ENCODE peak calls at places on chromosome 1, in five cellular contexts. One of them, this sample, is unnamed.

GRCh38 chr1:206982216-206982615 is 12.0 kb upstream of the FCAMR start:
- DNase-seq in A549: peak
- DNase-seq in nephron progenitor cell: peak
- DNase-seq in natural killer cell: peak
- DNase-seq in esophagus squamous epithelium: no peak
- DNase-seq in this sample: peak

GRCh38 chr1:40092811-40093617 is 4.0 kb downstream of the PPT1 start:
- DNase-seq in A549: no peak
- DNase-seq in natural killer cell: no peak
- DNase-seq in esophagus squamous epithelium: no peak
- DNase-seq in nephron progenitor cell: no peak
- DNase-seq in this sample: no peak

GRCh38 chr1:232704256-232704655 is 74.3 kb upstream of the SIPA1L2 start:
- DNase-seq in esophagus squamous epithelium: no peak
- DNase-seq in nephron progenitor cell: no peak
- DNase-seq in natural killer cell: no peak
- DNase-seq in A549: no peak
- DNase-seq in this sample: no peak

GRCh38 chr1:160307455-160307854 is 22.5 kb upstream of the PEX19 start:
- DNase-seq in natural killer cell: no peak
- DNase-seq in nephron progenitor cell: no peak
- DNase-seq in esophagus squamous epithelium: no peak
- DNase-seq in A549: no peak
- DNase-seq in this sample: no peak

GRCh38 chr1:221439008-221439733 is 302.7 kb downstream of the DUSP10 start:
- DNase-seq in A549: peak
- DNase-seq in natural killer cell: no peak
- DNase-seq in esophagus squamous epithelium: no peak
- DNase-seq in nephron progenitor cell: no peak
- DNase-seq in this sample: no peak

GRCh38 chr1:198287916-198288315 is 131.1 kb downstream of the NEK7 start:
- DNase-seq in natural killer cell: no peak
- DNase-seq in A549: no peak
- DNase-seq in nephron progenitor cell: no peak
- DNase-seq in esophagus squamous epithelium: no peak
- DNase-seq in this sample: no peak

GRCh38 chr1:153547560-153548551 is 1.2 kb downstream of the S100A3 start:
- DNase-seq in nephron progenitor cell: no peak
- DNase-seq in natural killer cell: no peak
- DNase-seq in esophagus squamous epithelium: no peak
- DNase-seq in A549: no peak
- DNase-seq in this sample: no peak

GRCh38 chr1:73736125-73736524 is 461.9 kb downstream of the LRRIQ3 start:
- DNase-seq in A549: no peak
- DNase-seq in natural killer cell: no peak
- DNase-seq in nephron progenitor cell: no peak
- DNase-seq in esophagus squamous epithelium: no peak
- DNase-seq in this sample: no peak

GRCh38 chr1:37989381-37989930 is 366 bp downstream of the SF3A3 start:
- DNase-seq in nephron progenitor cell: peak
- DNase-seq in esophagus squamous epithelium: no peak
- DNase-seq in natural killer cell: peak
- DNase-seq in A549: no peak
- DNase-seq in this sample: no peak

GRCh38 chr1:22673486-22674409 is 20.7 kb downstream of the C1QB start:
- DNase-seq in nephron progenitor cell: peak
- DNase-seq in natural killer cell: no peak
- DNase-seq in esophagus squamous epithelium: no peak
- DNase-seq in A549: peak
- DNase-seq in this sample: peak

GRCh38 chr1:11930571-11931445 is 3.7 kb upstream of the PLOD1 start:
- DNase-seq in natural killer cell: no peak
- DNase-seq in A549: no peak
- DNase-seq in esophagus squamous epithelium: no peak
- DNase-seq in nephron progenitor cell: no peak
- DNase-seq in this sample: no peak

GRCh38 chr1:51506537-51506936 is 12.5 kb downstream of the EPS15 start:
- DNase-seq in nephron progenitor cell: no peak
- DNase-seq in natural killer cell: no peak
- DNase-seq in esophagus squamous epithelium: no peak
- DNase-seq in A549: no peak
- DNase-seq in this sample: no peak

GRCh38 chr1:9588551-9589143 is at the start of gene TMEM201:
- DNase-seq in natural killer cell: peak
- DNase-seq in nephron progenitor cell: peak
- DNase-seq in A549: peak
- DNase-seq in esophagus squamous epithelium: peak
- DNase-seq in this sample: peak

GRCh38 chr1:171794085-171794484 is 12.6 kb downstream of the METTL13 start:
- DNase-seq in natural killer cell: no peak
- DNase-seq in nephron progenitor cell: no peak
- DNase-seq in A549: no peak
- DNase-seq in esophagus squamous epithelium: no peak
- DNase-seq in this sample: no peak

GRCh38 chr1:230312676-230313075 is 113.5 kb downstream of the PGBD5 start:
- DNase-seq in esophagus squamous epithelium: no peak
- DNase-seq in A549: no peak
- DNase-seq in natural killer cell: no peak
- DNase-seq in nephron progenitor cell: no peak
- DNase-seq in this sample: no peak

GRCh38 chr1:40421694-40422384 is 28.4 kb upstream of the ZFP69B start:
- DNase-seq in natural killer cell: no peak
- DNase-seq in nephron progenitor cell: no peak
- DNase-seq in esophagus squamous epithelium: no peak
- DNase-seq in A549: no peak
- DNase-seq in this sample: no peak

GRCh38 chr1:217681806-217682205 is 50.7 kb downstream of the SPATA17 start:
- DNase-seq in nephron progenitor cell: no peak
- DNase-seq in natural killer cell: no peak
- DNase-seq in esophagus squamous epithelium: no peak
- DNase-seq in A549: no peak
- DNase-seq in this sample: no peak

GRCh38 chr1:27970401-27970800 is 10.6 kb downstream of the XKR8 start:
- DNase-seq in esophagus squamous epithelium: no peak
- DNase-seq in natural killer cell: no peak
- DNase-seq in nephron progenitor cell: no peak
- DNase-seq in A549: no peak
- DNase-seq in this sample: no peak

GRCh38 chr1:11648732-11649158 is 5.5 kb downstream of the FBXO2 start:
- DNase-seq in nephron progenitor cell: peak
- DNase-seq in natural killer cell: peak
- DNase-seq in A549: no peak
- DNase-seq in esophagus squamous epithelium: no peak
- DNase-seq in this sample: no peak

GRCh38 chr1:160146107-160146506 is 5.3 kb upstream of the ATP1A4 start:
- DNase-seq in esophagus squamous epithelium: no peak
- DNase-seq in nephron progenitor cell: no peak
- DNase-seq in A549: no peak
- DNase-seq in natural killer cell: no peak
- DNase-seq in this sample: no peak

GRCh38 chr1:64320470-64320869 is 117.0 kb downstream of the UBE2U start:
- DNase-seq in natural killer cell: no peak
- DNase-seq in esophagus squamous epithelium: no peak
- DNase-seq in A549: peak
- DNase-seq in nephron progenitor cell: no peak
- DNase-seq in this sample: no peak

GRCh38 chr1:116737020-116737854 is 17.0 kb upstream of the CD2 start:
- DNase-seq in natural killer cell: peak
- DNase-seq in nephron progenitor cell: peak
- DNase-seq in A549: peak
- DNase-seq in esophagus squamous epithelium: no peak
- DNase-seq in this sample: peak

GRCh38 chr1:246567258-246568235 is 1.3 kb downstream of the CNST start:
- DNase-seq in natural killer cell: no peak
- DNase-seq in A549: peak
- DNase-seq in nephron progenitor cell: no peak
- DNase-seq in esophagus squamous epithelium: no peak
- DNase-seq in this sample: no peak

GRCh38 chr1:10969267-10969970 is 43.0 kb upstream of the TARDBP start:
- DNase-seq in esophagus squamous epithelium: no peak
- DNase-seq in natural killer cell: no peak
- DNase-seq in A549: no peak
- DNase-seq in nephron progenitor cell: no peak
- DNase-seq in this sample: no peak

GRCh38 chr1:169608231-169608630 is 21.7 kb downstream of the SELP start:
- DNase-seq in natural killer cell: no peak
- DNase-seq in A549: no peak
- DNase-seq in nephron progenitor cell: no peak
- DNase-seq in esophagus squamous epithelium: no peak
- DNase-seq in this sample: no peak

GRCh38 chr1:170145061-170145460 is 698 bp upstream of the NTMT2 start:
- DNase-seq in natural killer cell: no peak
- DNase-seq in nephron progenitor cell: no peak
- DNase-seq in A549: no peak
- DNase-seq in esophagus squamous epithelium: no peak
- DNase-seq in this sample: no peak

GRCh38 chr1:64675718-64676345 is 69.0 kb upstream of the RAVER2 start:
- DNase-seq in esophagus squamous epithelium: no peak
- DNase-seq in A549: peak
- DNase-seq in nephron progenitor cell: no peak
- DNase-seq in natural killer cell: no peak
- DNase-seq in this sample: no peak

GRCh38 chr1:183894290-183894565 is 89.3 kb downstream of the RGL1 start:
- DNase-seq in A549: no peak
- DNase-seq in nephron progenitor cell: no peak
- DNase-seq in natural killer cell: no peak
- DNase-seq in esophagus squamous epithelium: no peak
- DNase-seq in this sample: no peak

GRCh38 chr1:24727490-24728214 is 17.6 kb upstream of the CLIC4 start:
- DNase-seq in A549: no peak
- DNase-seq in esophagus squamous epithelium: no peak
- DNase-seq in natural killer cell: peak
- DNase-seq in nephron progenitor cell: no peak
- DNase-seq in this sample: no peak

GRCh38 chr1:223133301-223133823 is 9.7 kb downstream of the TLR5 start:
- DNase-seq in natural killer cell: no peak
- DNase-seq in esophagus squamous epithelium: no peak
- DNase-seq in A549: no peak
- DNase-seq in nephron progenitor cell: no peak
- DNase-seq in this sample: no peak

GRCh38 chr1:100494393-100495084 is 43.4 kb upstream of the GPR88 start:
- DNase-seq in esophagus squamous epithelium: no peak
- DNase-seq in nephron progenitor cell: no peak
- DNase-seq in natural killer cell: no peak
- DNase-seq in A549: no peak
- DNase-seq in this sample: no peak

GRCh38 chr1:30684881-30685795 is 38.2 kb downstream of the MATN1 start:
- DNase-seq in A549: peak
- DNase-seq in esophagus squamous epithelium: no peak
- DNase-seq in nephron progenitor cell: peak
- DNase-seq in natural killer cell: no peak
- DNase-seq in this sample: peak
- TF ChIP-seq CTCF in A549: no peak
- TF ChIP-seq CTCF in esophagus squamous epithelium: no peak
- TF ChIP-seq CTCF in nephron progenitor cell: peak
- TF ChIP-seq CTCF in natural killer cell: no peak
- TF ChIP-seq CTCF in this sample: peak

DNA sequence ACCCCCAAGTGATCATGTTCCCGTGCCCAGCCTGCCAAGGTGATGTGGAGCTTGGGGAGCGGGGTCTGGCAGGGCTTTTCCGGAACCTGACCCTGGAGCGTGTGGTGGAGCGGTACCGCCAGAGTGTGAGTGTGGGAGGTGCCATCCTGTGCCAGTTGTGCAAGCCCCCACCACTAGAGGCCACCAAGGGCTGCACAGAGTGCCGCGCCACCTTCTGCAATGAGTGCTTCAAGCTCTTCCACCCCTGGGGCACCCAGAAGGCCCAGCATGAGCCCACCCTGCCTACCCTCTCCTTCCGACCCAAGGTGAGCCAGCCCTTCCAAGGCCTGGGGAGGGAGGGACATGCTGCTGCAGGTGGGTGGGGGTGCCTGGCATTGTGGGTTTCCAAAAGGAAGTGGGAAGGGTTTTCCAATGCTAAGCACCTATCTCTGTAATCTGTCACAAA is 2.3 kb downstream of the TRIM46 start:
- DNase-seq in nephron progenitor cell: no peak
- DNase-seq in A549: peak
- DNase-seq in esophagus squamous epithelium: no peak
- DNase-seq in natural killer cell: no peak
- DNase-seq in this sample: no peak
- TF ChIP-seq CTCF in nephron progenitor cell: no peak
- TF ChIP-seq CTCF in A549: no peak
- TF ChIP-seq CTCF in esophagus squamous epithelium: no peak
- TF ChIP-seq CTCF in natural killer cell: no peak
- TF ChIP-seq CTCF in this sample: no peak

GRCh38 chr1:26530898-26531598 is 1.5 kb downstream of the RPS6KA1 start:
- DNase-seq in A549: peak
- DNase-seq in nephron progenitor cell: peak
- DNase-seq in esophagus squamous epithelium: no peak
- DNase-seq in natural killer cell: no peak
- DNase-seq in this sample: no peak
- TF ChIP-seq CTCF in A549: peak
- TF ChIP-seq CTCF in nephron progenitor cell: no peak
- TF ChIP-seq CTCF in esophagus squamous epithelium: no peak
- TF ChIP-seq CTCF in natural killer cell: no peak
- TF ChIP-seq CTCF in this sample: no peak

DNA sequence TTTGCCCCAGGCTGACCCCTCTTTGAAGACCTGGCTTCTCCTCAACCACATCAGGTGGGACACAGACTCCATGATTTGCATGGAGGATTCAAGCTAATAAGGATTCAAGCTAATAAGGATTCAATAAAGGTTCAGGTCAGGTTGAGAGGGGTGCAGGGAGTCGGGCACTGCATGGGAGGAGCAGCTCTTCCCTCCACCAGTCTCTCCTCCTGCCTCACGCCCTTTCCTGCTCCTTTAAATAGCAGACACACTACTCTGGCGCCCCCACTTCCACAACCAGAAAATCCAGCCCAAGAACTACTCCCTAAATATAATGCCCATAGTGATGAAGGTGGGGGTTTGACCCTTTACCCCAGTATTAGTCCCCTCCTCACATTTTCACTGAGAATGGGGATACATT is 7.1 kb downstream of the MEX3A start:
- DNase-seq in A549: no peak
- DNase-seq in esophagus squamous epithelium: no peak
- DNase-seq in natural killer cell: no peak
- DNase-seq in nephron progenitor cell: no peak
- DNase-seq in this sample: no peak
- TF ChIP-seq CTCF in A549: no peak
- TF ChIP-seq CTCF in esophagus squamous epithelium: no peak
- TF ChIP-seq CTCF in natural killer cell: no peak
- TF ChIP-seq CTCF in nephron progenitor cell: no peak
- TF ChIP-seq CTCF in this sample: no peak

This sample was measured in neural crest cell.